ENCODE peak calls at places on chromosomes 5 and 9, in eight cellular contexts. F is GM03348, R is glutamatergic neuron, Z is NCI-H2171 treated with DMSO at 0.1 percent for 48 hours, H is BE2C, K is NB4, D is NCI-H1092 treated with DMSO at 0.1 percent for 48 hours, X is ascending aorta. P is an unnamed sample.

GRCh38 chr5:37043693-37044092 is 167.1 kb downstream of the NIPBL start:
- DNase-seq in Z (peak), K (peak), X (no peak), F (no peak), R (no peak), H (no peak), D (no peak), P (peak)

GRCh38 chr9:76223749-76224340 is 170.4 kb downstream of the RFK start:
- DNase-seq in Z (no peak), K (no peak), F (no peak), R (no peak), D (no peak), H (no peak), X (no peak), P (no peak)

GRCh38 chr5:112310746-112311145 is 108.3 kb downstream of the EPB41L4A start:
- DNase-seq in Z (no peak), K (no peak), X (no peak), H (no peak), F (no peak), D (no peak), R (no peak), P (no peak)

GRCh38 chr5:153572393-153572930 is 82.0 kb downstream of the GRIA1 start:
- DNase-seq in R (no peak), F (no peak), H (no peak), D (no peak), K (no peak), Z (no peak), X (no peak), P (no peak)

GRCh38 chr9:128215491-128216404 is 12.6 kb downstream of the DNM1 start:
- DNase-seq in X (no peak), H (peak), K (peak), D (no peak), R (no peak), F (peak), Z (no peak), P (no peak)

GRCh38 chr9:122786338-122786737 is 2.4 kb upstream of the OR5C1 start:
- DNase-seq in R (no peak), D (no peak), F (no peak), H (no peak), Z (no peak), K (no peak), X (no peak), P (no peak)

GRCh38 chr5:109374625-109375024 is 35.1 kb downstream of the PJA2 start:
- DNase-seq in D (no peak), K (no peak), Z (no peak), F (peak), H (no peak), X (no peak), R (no peak), P (no peak)

GRCh38 chr9:7209990-7210389 is 452.2 kb downstream of the KDM4C start:
- DNase-seq in H (no peak), K (peak), F (no peak), D (no peak), X (no peak), Z (peak), R (no peak), P (no peak)

GRCh38 chr9:128683340-128684064 is 5.5 kb upstream of the SET start:
- DNase-seq in H (peak), D (no peak), F (peak), X (peak), K (peak), Z (no peak), R (peak), P (no peak)

GRCh38 chr9:131803758-131804411 is 64.0 kb upstream of the RAPGEF1 start:
- DNase-seq in F (no peak), Z (no peak), H (no peak), D (no peak), X (no peak), K (no peak), R (no peak), P (no peak)